ENCODE peak calls at places on chromosomes 2 and 18, in five cellular contexts. P is endodermal cell, Y is PC-3, V is IMR-90, A is keratinocyte. C is an unnamed sample.

GRCh38 chr18:564708-565561 is 15.2 kb upstream of the CETN1 start:
- DNase-seq in V (no peak), P (no peak), A (no peak), Y (no peak), C (no peak)

GRCh38 chr2:147989809-147990403 is 30.6 kb downstream of the ORC4 start:
- DNase-seq in Y (peak; percentile 66), V (peak; percentile 72), P (no peak), A (no peak), C (peak; percentile 47)

GRCh38 chr2:205657579-205657978 is 24.7 kb upstream of the NRP2 start:
- DNase-seq in A (no peak), V (peak; percentile 78), P (no peak), Y (no peak), C (no peak)

GRCh38 chr2:10481055-10481665 is 33.0 kb upstream of the ODC1 start:
- DNase-seq in P (no peak), A (no peak), V (no peak), Y (no peak), C (peak; percentile 25)

GRCh38 chr2:30775833-30776232 is 31.4 kb downstream of the CAPN13 start:
- DNase-seq in P (peak; percentile 38), V (no peak), Y (no peak), A (no peak), C (no peak)

GRCh38 chr2:221100467-221101089 is 471.5 kb downstream of the EPHA4 start:
- DNase-seq in Y (peak; percentile 41), P (peak; percentile 69), V (no peak), A (no peak), C (no peak)

GRCh38 chr18:62327977-62328376 is 2.9 kb downstream of the TNFRSF11A start:
- DNase-seq in P (no peak), Y (no peak), A (no peak), V (no peak), C (no peak)

GRCh38 chr2:235050992-235051351 is 99.2 kb downstream of the SH3BP4 start:
- DNase-seq in A (peak; percentile 26), Y (peak; percentile 80), P (peak; percentile 49), V (peak; percentile 93), C (peak; percentile 46)

GRCh38 chr18:46294325-46294724 is 190.1 kb downstream of the HAUS1 start:
- DNase-seq in Y (no peak), P (no peak), V (no peak), A (no peak), C (no peak)

GRCh38 chr2:45759310-45759851 is 107.9 kb downstream of the PRKCE start:
- DNase-seq in P (peak; percentile 78), Y (no peak), V (peak; percentile 87), A (no peak), C (no peak)

GRCh38 chr2:186437719-186438118 is 48.3 kb upstream of the ZC3H15 start:
- DNase-seq in V (no peak), Y (no peak), P (no peak), A (no peak), C (no peak)

GRCh38 chr18:79815657-79816056 is 17.9 kb downstream of the KCNG2 start:
- DNase-seq in A (no peak), V (no peak), Y (no peak), P (peak; percentile 35), C (no peak)

GRCh38 chr18:48915621-48916425 is 34.9 kb downstream of the SMAD7 start:
- DNase-seq in V (peak; percentile 32), P (peak; percentile 49), A (no peak), Y (no peak), C (no peak)

GRCh38 chr18:48917579-48918101 is 33.1 kb downstream of the SMAD7 start:
- DNase-seq in P (peak; percentile 59), Y (no peak), A (no peak), V (no peak), C (no peak)

GRCh38 chr18:48919547-48919946 is 31.2 kb downstream of the SMAD7 start:
- DNase-seq in V (no peak), P (no peak), Y (no peak), A (no peak), C (no peak)

GRCh38 chr18:48918660-48919415 is 31.9 kb downstream of the SMAD7 start:
- DNase-seq in A (no peak), Y (no peak), P (peak; percentile 49), V (no peak), C (no peak)

DNA sequence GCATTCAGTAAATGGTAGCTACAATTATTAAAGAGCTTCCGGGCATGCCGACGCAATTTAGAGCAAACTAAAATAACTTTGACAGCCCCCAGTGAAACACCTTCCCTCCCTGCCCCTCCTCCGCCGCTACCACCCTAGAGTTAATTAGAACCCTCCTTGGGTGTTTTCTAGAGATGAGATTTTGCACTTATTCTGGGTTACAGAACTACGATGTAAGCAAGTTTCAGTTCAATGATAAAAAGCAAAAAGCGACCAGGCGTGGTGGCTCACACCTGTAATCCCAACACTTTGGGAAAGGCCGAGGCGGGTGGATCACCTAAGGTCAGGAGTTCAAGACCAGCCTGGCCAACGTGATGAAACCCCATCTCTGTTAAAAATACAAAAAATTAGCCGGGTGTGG is 32.6 kb downstream of the SMAD7 start:
- DNase-seq in A (no peak), P (no peak), Y (no peak), V (no peak), C (no peak)
- H3K9ac ChIP-seq in A (no peak overlapping the region), P (no peak overlapping the region), Y (no peak overlapping the region), V (no peak overlapping the region), C (no peak overlapping the region)

GRCh38 chr2:46955764-46956163 is 40.2 kb upstream of the MCFD2 start:
- DNase-seq in P (peak; percentile 38), A (no peak), V (no peak), Y (no peak), C (no peak)
- H3K9ac ChIP-seq in P (no peak overlapping the region), A (no peak overlapping the region), V (peak overlapping the region; percentile 15), Y (peak overlapping the region; percentile 2), C (peak overlapping the region; percentile 12)

GRCh38 chr2:16522031-16522818 is 143.4 kb downstream of the CYRIA start:
- DNase-seq in V (no peak), A (no peak), Y (no peak), P (no peak), C (no peak)
- H3K9ac ChIP-seq in V (no peak overlapping the region), A (no peak overlapping the region), Y (no peak overlapping the region), P (no peak overlapping the region), C (no peak overlapping the region)

GRCh38 chr2:37005118-37005868 is 39.0 kb upstream of the STRN start:
- DNase-seq in A (no peak), Y (peak; percentile 54), P (peak; percentile 68), V (peak; percentile 23), C (peak; percentile 33)

GRCh38 chr2:37013315-37013641 is 46.9 kb upstream of the STRN start:
- DNase-seq in V (no peak), P (no peak), Y (no peak), A (no peak), C (no peak)

DNA sequence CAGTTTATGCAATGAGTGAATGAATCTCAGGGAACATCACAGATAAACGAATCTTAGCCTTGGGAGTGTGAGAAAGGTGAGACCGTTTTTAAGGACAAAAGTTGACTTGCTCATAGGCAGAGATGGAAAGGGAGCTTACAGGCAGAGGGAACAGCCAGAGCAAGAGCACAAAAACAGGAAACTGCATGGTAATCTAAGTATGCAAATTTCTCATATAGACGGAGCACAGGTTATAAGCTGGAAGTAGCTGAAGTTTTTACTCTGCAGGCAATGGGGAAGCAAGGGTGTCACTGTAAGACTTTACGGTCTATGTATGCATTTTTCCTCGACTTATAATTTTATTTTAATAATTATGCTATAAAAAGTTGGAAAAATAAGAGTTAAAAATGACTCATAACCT is 44.8 kb upstream of the STRN start:
- DNase-seq in V (no peak), A (no peak), P (no peak), Y (no peak), C (no peak)
- H3K9ac ChIP-seq in V (no peak overlapping the region), A (no peak overlapping the region), P (no peak overlapping the region), Y (no peak overlapping the region), C (no peak overlapping the region)

DNA sequence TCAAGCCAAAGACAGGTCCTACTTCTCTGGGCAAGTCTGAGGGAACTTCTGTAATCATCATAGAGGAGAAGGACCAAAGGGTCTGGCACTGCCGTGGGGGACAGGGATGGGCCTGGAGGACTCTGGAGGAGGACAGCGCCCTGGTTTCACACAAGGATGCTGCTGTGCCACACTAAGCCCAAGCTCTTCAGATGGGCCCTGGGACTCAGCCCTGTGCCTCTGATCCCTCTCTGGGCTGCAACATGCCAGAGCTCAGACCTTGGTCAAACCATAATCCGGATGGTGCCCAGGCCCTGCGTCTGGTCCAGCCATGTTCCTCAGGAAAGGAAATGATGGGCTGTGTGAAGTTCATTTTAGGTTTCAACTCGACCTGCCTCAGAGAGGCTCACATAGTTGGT is 222.0 kb upstream of the COPS8 start:
- DNase-seq in V (no peak), A (no peak), P (peak; percentile 22), Y (no peak), C (no peak)
- H3K9ac ChIP-seq in V (no peak overlapping the region), A (no peak overlapping the region), P (no peak overlapping the region), Y (no peak overlapping the region), C (no peak overlapping the region)

GRCh38 chr2:88600038-88600465 is 27.2 kb downstream of the EIF2AK3 start:
- DNase-seq in A (peak; percentile 98), V (peak; percentile 99), P (peak; percentile 68), Y (peak; percentile 94), C (peak; percentile 90)
- H3K9ac ChIP-seq in A (peak overlapping the region; percentile 33), V (no peak overlapping the region), P (peak overlapping the region; percentile 18), Y (no peak overlapping the region), C (no peak overlapping the region)

C was measured in HepG2.